ENCODE peak calls at places on chromosomes 16 and 17, in seven cellular contexts. C is brain microvascular endothelial cell; S is amniotic epithelial cell; X is activated CD4-positive, alpha-beta T cell treated with anti-CD3 and anti-CD28 coated beads, Interleukin-2, amount 10 ng/mL, durations not matched to agents 7 days and 5 days; J is GM04504; B is fibroblast of lung; K is H7. I is an unnamed sample.

GRCh38 chr17:71173963-71174362 is 946.9 kb upstream of the SOX9 start:
- DNase-seq in C (no peak), S (no peak), X (no peak), J (no peak), B (no peak), K (no peak), I (no peak)

GRCh38 chr16:80599466-80599865 is 58.7 kb downstream of the DYNLRB2 start:
- DNase-seq in C (peak), S (no peak), X (no peak), J (no peak), B (peak), K (no peak), I (no peak)

GRCh38 chr16:87461466-87461975 is 31.3 kb downstream of the ZCCHC14 start:
- DNase-seq in C (no peak), S (peak), X (peak), J (no peak), B (peak), K (peak), I (no peak)

GRCh38 chr16:10616744-10617640 is 36.6 kb upstream of the EMP2 start:
- DNase-seq in C (peak), S (peak), X (no peak), J (no peak), B (peak), K (peak), I (no peak)

GRCh38 chr16:79864032-79864780 is 263.7 kb upstream of the MAF start:
- DNase-seq in C (no peak), S (no peak), X (no peak), J (no peak), B (no peak), K (no peak), I (no peak)

GRCh38 chr17:78168906-78169793 is 769 bp downstream of the SYNGR2 start:
- DNase-seq in C (peak), S (peak), X (peak), J (no peak), B (peak), K (peak), I (peak)

GRCh38 chr17:49556183-49556943 is 19.3 kb upstream of the NXPH3 start:
- DNase-seq in C (peak), S (peak), X (peak), J (no peak), B (peak), K (peak), I (peak)

GRCh38 chr16:17396762-17397498 is 73.8 kb downstream of the XYLT1 start:
- DNase-seq in C (peak), S (peak), X (peak), J (no peak), B (peak), K (no peak), I (no peak)

GRCh38 chr16:81487301-81487720 is 42.7 kb downstream of the CMIP start:
- DNase-seq in C (no peak), S (peak), X (no peak), J (no peak), B (peak), K (no peak), I (no peak)

GRCh38 chr17:2028234-2028614 is 1.7 kb upstream of the DPH1 start:
- DNase-seq in C (no peak), S (no peak), X (no peak), J (no peak), B (no peak), K (no peak), I (no peak)

GRCh38 chr16:11715246-11715947 is 27.3 kb downstream of the TXNDC11 start:
- DNase-seq in C (no peak), S (no peak), X (no peak), J (no peak), B (no peak), K (no peak), I (no peak)

GRCh38 chr16:85678821-85679220 is 9.9 kb downstream of the GINS2 start:
- DNase-seq in C (no peak), S (no peak), X (no peak), J (no peak), B (no peak), K (no peak), I (no peak)

GRCh38 chr16:54275956-54276355 is 10.6 kb downstream of the IRX3 start:
- DNase-seq in C (no peak), S (no peak), X (no peak), J (no peak), B (no peak), K (no peak), I (no peak)

GRCh38 chr17:15442316-15443185 is 24.9 kb downstream of the CDRT4 start:
- DNase-seq in C (no peak), S (no peak), X (no peak), J (no peak), B (no peak), K (no peak), I (no peak)

GRCh38 chr17:57044976-57045867 is 39.8 kb upstream of the AKAP1 start:
- DNase-seq in C (no peak), S (peak), X (no peak), J (no peak), B (no peak), K (peak), I (no peak)

GRCh38 chr17:30232822-30233427 is 2.6 kb downstream of the SLC6A4 start:
- DNase-seq in C (no peak), S (no peak), X (no peak), J (no peak), B (no peak), K (peak), I (no peak)

GRCh38 chr16:78503501-78504110 is 404.2 kb downstream of the WWOX start:
- DNase-seq in C (peak), S (peak), X (peak), J (peak), B (peak), K (peak), I (peak)

GRCh38 chr16:23323224-23324030 is 21.3 kb downstream of the SCNN1B start:
- DNase-seq in C (no peak), S (no peak), X (no peak), J (no peak), B (no peak), K (no peak), I (no peak)

GRCh38 chr17:79630821-79631639 is 20.2 kb upstream of the RBFOX3 start:
- DNase-seq in C (no peak), S (no peak), X (peak), J (no peak), B (no peak), K (peak), I (peak)

GRCh38 chr16:57840833-57841232 is 38.5 kb upstream of the KIFC3 start:
- DNase-seq in C (no peak), S (no peak), X (no peak), J (no peak), B (no peak), K (no peak), I (no peak)

I was measured in DND-41.